ENCODE peak calls at places on chromosomes 3 and 15, in ten cellular contexts. One of them, this sample, is unnamed.

GRCh38 chr3:52524752-52525661 is 8.7 kb downstream of the NT5DC2 start:
- DNase-seq in left ventricle myocardium inferior: peak
- DNase-seq in adrenal gland: peak
- DNase-seq in activated naive CD8-positive, alpha-beta T cell treated with anti-CD3 and anti-CD28 coated beads, Interleukin-2, amount 50 U/mL, for 24 hours: no peak
- DNase-seq in Ammon's horn: no peak
- DNase-seq in stimulated activated CD8-positive, alpha-beta memory T cell treated with anti-CD3 and anti-CD28 coated beads, Interleukin-15, amount 100 ng/mL, for 24 hours: no peak
- DNase-seq in stimulated activated CD4-positive, alpha-beta T cell treated with anti-CD3 and anti-CD28 coated beads, Interleukin-15, amount 100 ng/mL, for 1 hour: no peak
- DNase-seq in CD4-positive, alpha-beta T cell: no peak
- DNase-seq in caudate nucleus: no peak
- DNase-seq in IMR-90: no peak
- DNase-seq in this sample: peak

GRCh38 chr15:95937128-95937528 is 393.4 kb upstream of the NR2F2 start:
- DNase-seq in activated naive CD8-positive, alpha-beta T cell treated with anti-CD3 and anti-CD28 coated beads, Interleukin-2, amount 50 U/mL, for 24 hours: no peak
- DNase-seq in adrenal gland: no peak
- DNase-seq in Ammon's horn: no peak
- DNase-seq in left ventricle myocardium inferior: no peak
- DNase-seq in caudate nucleus: no peak
- DNase-seq in CD4-positive, alpha-beta T cell: no peak
- DNase-seq in IMR-90: peak
- DNase-seq in stimulated activated CD8-positive, alpha-beta memory T cell treated with anti-CD3 and anti-CD28 coated beads, Interleukin-15, amount 100 ng/mL, for 24 hours: no peak
- DNase-seq in stimulated activated CD4-positive, alpha-beta T cell treated with anti-CD3 and anti-CD28 coated beads, Interleukin-15, amount 100 ng/mL, for 1 hour: no peak
- DNase-seq in this sample: no peak

GRCh38 chr15:70936326-70936725 is 43.7 kb downstream of the LRRC49 start:
- DNase-seq in stimulated activated CD4-positive, alpha-beta T cell treated with anti-CD3 and anti-CD28 coated beads, Interleukin-15, amount 100 ng/mL, for 1 hour: no peak
- DNase-seq in Ammon's horn: peak
- DNase-seq in adrenal gland: no peak
- DNase-seq in activated naive CD8-positive, alpha-beta T cell treated with anti-CD3 and anti-CD28 coated beads, Interleukin-2, amount 50 U/mL, for 24 hours: no peak
- DNase-seq in caudate nucleus: no peak
- DNase-seq in CD4-positive, alpha-beta T cell: no peak
- DNase-seq in stimulated activated CD8-positive, alpha-beta memory T cell treated with anti-CD3 and anti-CD28 coated beads, Interleukin-15, amount 100 ng/mL, for 24 hours: no peak
- DNase-seq in IMR-90: peak
- DNase-seq in left ventricle myocardium inferior: no peak
- DNase-seq in this sample: no peak

GRCh38 chr3:136093771-136094170 is 102.4 kb downstream of the MSL2 start:
- DNase-seq in Ammon's horn: no peak
- DNase-seq in left ventricle myocardium inferior: no peak
- DNase-seq in CD4-positive, alpha-beta T cell: no peak
- DNase-seq in stimulated activated CD4-positive, alpha-beta T cell treated with anti-CD3 and anti-CD28 coated beads, Interleukin-15, amount 100 ng/mL, for 1 hour: no peak
- DNase-seq in caudate nucleus: no peak
- DNase-seq in stimulated activated CD8-positive, alpha-beta memory T cell treated with anti-CD3 and anti-CD28 coated beads, Interleukin-15, amount 100 ng/mL, for 24 hours: no peak
- DNase-seq in IMR-90: no peak
- DNase-seq in adrenal gland: no peak
- DNase-seq in activated naive CD8-positive, alpha-beta T cell treated with anti-CD3 and anti-CD28 coated beads, Interleukin-2, amount 50 U/mL, for 24 hours: no peak
- DNase-seq in this sample: no peak

GRCh38 chr3:8607285-8608040 is 37.1 kb downstream of the SSUH2 start:
- DNase-seq in stimulated activated CD8-positive, alpha-beta memory T cell treated with anti-CD3 and anti-CD28 coated beads, Interleukin-15, amount 100 ng/mL, for 24 hours: no peak
- DNase-seq in caudate nucleus: no peak
- DNase-seq in IMR-90: peak
- DNase-seq in CD4-positive, alpha-beta T cell: no peak
- DNase-seq in Ammon's horn: peak
- DNase-seq in stimulated activated CD4-positive, alpha-beta T cell treated with anti-CD3 and anti-CD28 coated beads, Interleukin-15, amount 100 ng/mL, for 1 hour: no peak
- DNase-seq in activated naive CD8-positive, alpha-beta T cell treated with anti-CD3 and anti-CD28 coated beads, Interleukin-2, amount 50 U/mL, for 24 hours: no peak
- DNase-seq in left ventricle myocardium inferior: peak
- DNase-seq in adrenal gland: peak
- DNase-seq in this sample: peak

GRCh38 chr3:13405614-13406013 is 14.5 kb downstream of the NUP210 start:
- DNase-seq in left ventricle myocardium inferior: no peak
- DNase-seq in CD4-positive, alpha-beta T cell: no peak
- DNase-seq in stimulated activated CD8-positive, alpha-beta memory T cell treated with anti-CD3 and anti-CD28 coated beads, Interleukin-15, amount 100 ng/mL, for 24 hours: no peak
- DNase-seq in adrenal gland: no peak
- DNase-seq in Ammon's horn: no peak
- DNase-seq in stimulated activated CD4-positive, alpha-beta T cell treated with anti-CD3 and anti-CD28 coated beads, Interleukin-15, amount 100 ng/mL, for 1 hour: no peak
- DNase-seq in caudate nucleus: no peak
- DNase-seq in activated naive CD8-positive, alpha-beta T cell treated with anti-CD3 and anti-CD28 coated beads, Interleukin-2, amount 50 U/mL, for 24 hours: no peak
- DNase-seq in IMR-90: no peak
- DNase-seq in this sample: no peak

GRCh38 chr3:56303508-56303907 is 164.8 kb downstream of the ERC2 start:
- DNase-seq in IMR-90: peak
- DNase-seq in stimulated activated CD8-positive, alpha-beta memory T cell treated with anti-CD3 and anti-CD28 coated beads, Interleukin-15, amount 100 ng/mL, for 24 hours: no peak
- DNase-seq in activated naive CD8-positive, alpha-beta T cell treated with anti-CD3 and anti-CD28 coated beads, Interleukin-2, amount 50 U/mL, for 24 hours: no peak
- DNase-seq in caudate nucleus: no peak
- DNase-seq in Ammon's horn: peak
- DNase-seq in stimulated activated CD4-positive, alpha-beta T cell treated with anti-CD3 and anti-CD28 coated beads, Interleukin-15, amount 100 ng/mL, for 1 hour: no peak
- DNase-seq in CD4-positive, alpha-beta T cell: no peak
- DNase-seq in left ventricle myocardium inferior: no peak
- DNase-seq in adrenal gland: peak
- DNase-seq in this sample: peak

GRCh38 chr15:74399100-74399499 is 31.7 kb upstream of the CYP11A1 start:
- DNase-seq in stimulated activated CD4-positive, alpha-beta T cell treated with anti-CD3 and anti-CD28 coated beads, Interleukin-15, amount 100 ng/mL, for 1 hour: no peak
- DNase-seq in IMR-90: no peak
- DNase-seq in adrenal gland: no peak
- DNase-seq in activated naive CD8-positive, alpha-beta T cell treated with anti-CD3 and anti-CD28 coated beads, Interleukin-2, amount 50 U/mL, for 24 hours: no peak
- DNase-seq in left ventricle myocardium inferior: no peak
- DNase-seq in Ammon's horn: no peak
- DNase-seq in caudate nucleus: no peak
- DNase-seq in CD4-positive, alpha-beta T cell: no peak
- DNase-seq in stimulated activated CD8-positive, alpha-beta memory T cell treated with anti-CD3 and anti-CD28 coated beads, Interleukin-15, amount 100 ng/mL, for 24 hours: no peak
- DNase-seq in this sample: no peak

GRCh38 chr3:32045091-32045964 is 61.1 kb upstream of the GPD1L start:
- DNase-seq in adrenal gland: peak
- DNase-seq in stimulated activated CD4-positive, alpha-beta T cell treated with anti-CD3 and anti-CD28 coated beads, Interleukin-15, amount 100 ng/mL, for 1 hour: no peak
- DNase-seq in left ventricle myocardium inferior: no peak
- DNase-seq in activated naive CD8-positive, alpha-beta T cell treated with anti-CD3 and anti-CD28 coated beads, Interleukin-2, amount 50 U/mL, for 24 hours: no peak
- DNase-seq in CD4-positive, alpha-beta T cell: no peak
- DNase-seq in caudate nucleus: no peak
- DNase-seq in stimulated activated CD8-positive, alpha-beta memory T cell treated with anti-CD3 and anti-CD28 coated beads, Interleukin-15, amount 100 ng/mL, for 24 hours: no peak
- DNase-seq in IMR-90: peak
- DNase-seq in Ammon's horn: peak
- DNase-seq in this sample: no peak

GRCh38 chr15:69531302-69532027 is 78.8 kb downstream of the RPLP1 start:
- DNase-seq in CD4-positive, alpha-beta T cell: no peak
- DNase-seq in activated naive CD8-positive, alpha-beta T cell treated with anti-CD3 and anti-CD28 coated beads, Interleukin-2, amount 50 U/mL, for 24 hours: no peak
- DNase-seq in stimulated activated CD4-positive, alpha-beta T cell treated with anti-CD3 and anti-CD28 coated beads, Interleukin-15, amount 100 ng/mL, for 1 hour: no peak
- DNase-seq in Ammon's horn: peak
- DNase-seq in left ventricle myocardium inferior: no peak
- DNase-seq in adrenal gland: no peak
- DNase-seq in stimulated activated CD8-positive, alpha-beta memory T cell treated with anti-CD3 and anti-CD28 coated beads, Interleukin-15, amount 100 ng/mL, for 24 hours: no peak
- DNase-seq in caudate nucleus: no peak
- DNase-seq in IMR-90: no peak
- DNase-seq in this sample: no peak

GRCh38 chr15:77033417-77033728 is 37.5 kb downstream of the TSPAN3 start:
- DNase-seq in stimulated activated CD4-positive, alpha-beta T cell treated with anti-CD3 and anti-CD28 coated beads, Interleukin-15, amount 100 ng/mL, for 1 hour: peak
- DNase-seq in stimulated activated CD8-positive, alpha-beta memory T cell treated with anti-CD3 and anti-CD28 coated beads, Interleukin-15, amount 100 ng/mL, for 24 hours: no peak
- DNase-seq in caudate nucleus: no peak
- DNase-seq in IMR-90: no peak
- DNase-seq in left ventricle myocardium inferior: no peak
- DNase-seq in Ammon's horn: no peak
- DNase-seq in adrenal gland: no peak
- DNase-seq in CD4-positive, alpha-beta T cell: no peak
- DNase-seq in activated naive CD8-positive, alpha-beta T cell treated with anti-CD3 and anti-CD28 coated beads, Interleukin-2, amount 50 U/mL, for 24 hours: no peak
- DNase-seq in this sample: no peak

GRCh38 chr3:46695962-46696922 is 2.8 kb upstream of the ALS2CL start:
- DNase-seq in IMR-90: peak
- DNase-seq in left ventricle myocardium inferior: peak
- DNase-seq in adrenal gland: peak
- DNase-seq in stimulated activated CD8-positive, alpha-beta memory T cell treated with anti-CD3 and anti-CD28 coated beads, Interleukin-15, amount 100 ng/mL, for 24 hours: no peak
- DNase-seq in CD4-positive, alpha-beta T cell: no peak
- DNase-seq in caudate nucleus: no peak
- DNase-seq in stimulated activated CD4-positive, alpha-beta T cell treated with anti-CD3 and anti-CD28 coated beads, Interleukin-15, amount 100 ng/mL, for 1 hour: no peak
- DNase-seq in activated naive CD8-positive, alpha-beta T cell treated with anti-CD3 and anti-CD28 coated beads, Interleukin-2, amount 50 U/mL, for 24 hours: no peak
- DNase-seq in Ammon's horn: no peak
- DNase-seq in this sample: peak

GRCh38 chr3:52178537-52178936 is 19.4 kb upstream of the ALAS1 start:
- DNase-seq in stimulated activated CD8-positive, alpha-beta memory T cell treated with anti-CD3 and anti-CD28 coated beads, Interleukin-15, amount 100 ng/mL, for 24 hours: no peak
- DNase-seq in activated naive CD8-positive, alpha-beta T cell treated with anti-CD3 and anti-CD28 coated beads, Interleukin-2, amount 50 U/mL, for 24 hours: no peak
- DNase-seq in left ventricle myocardium inferior: no peak
- DNase-seq in Ammon's horn: no peak
- DNase-seq in IMR-90: no peak
- DNase-seq in caudate nucleus: no peak
- DNase-seq in CD4-positive, alpha-beta T cell: no peak
- DNase-seq in adrenal gland: no peak
- DNase-seq in stimulated activated CD4-positive, alpha-beta T cell treated with anti-CD3 and anti-CD28 coated beads, Interleukin-15, amount 100 ng/mL, for 1 hour: no peak
- DNase-seq in this sample: no peak

GRCh38 chr3:66076861-66077495 is 38.3 kb upstream of the MAGI1 start:
- DNase-seq in caudate nucleus: no peak
- DNase-seq in activated naive CD8-positive, alpha-beta T cell treated with anti-CD3 and anti-CD28 coated beads, Interleukin-2, amount 50 U/mL, for 24 hours: no peak
- DNase-seq in Ammon's horn: no peak
- DNase-seq in stimulated activated CD8-positive, alpha-beta memory T cell treated with anti-CD3 and anti-CD28 coated beads, Interleukin-15, amount 100 ng/mL, for 24 hours: no peak
- DNase-seq in CD4-positive, alpha-beta T cell: no peak
- DNase-seq in stimulated activated CD4-positive, alpha-beta T cell treated with anti-CD3 and anti-CD28 coated beads, Interleukin-15, amount 100 ng/mL, for 1 hour: no peak
- DNase-seq in left ventricle myocardium inferior: no peak
- DNase-seq in IMR-90: peak
- DNase-seq in adrenal gland: no peak
- DNase-seq in this sample: no peak

GRCh38 chr3:50203113-50203852 is 1.8 kb upstream of the SLC38A3 start:
- DNase-seq in Ammon's horn: no peak
- DNase-seq in stimulated activated CD8-positive, alpha-beta memory T cell treated with anti-CD3 and anti-CD28 coated beads, Interleukin-15, amount 100 ng/mL, for 24 hours: no peak
- DNase-seq in adrenal gland: no peak
- DNase-seq in IMR-90: no peak
- DNase-seq in stimulated activated CD4-positive, alpha-beta T cell treated with anti-CD3 and anti-CD28 coated beads, Interleukin-15, amount 100 ng/mL, for 1 hour: no peak
- DNase-seq in activated naive CD8-positive, alpha-beta T cell treated with anti-CD3 and anti-CD28 coated beads, Interleukin-2, amount 50 U/mL, for 24 hours: no peak
- DNase-seq in caudate nucleus: no peak
- DNase-seq in CD4-positive, alpha-beta T cell: no peak
- DNase-seq in left ventricle myocardium inferior: no peak
- DNase-seq in this sample: no peak

GRCh38 chr3:113431811-113432210 is 9.5 kb downstream of the CFAP44 start:
- DNase-seq in Ammon's horn: no peak
- DNase-seq in CD4-positive, alpha-beta T cell: no peak
- DNase-seq in left ventricle myocardium inferior: no peak
- DNase-seq in IMR-90: peak
- DNase-seq in activated naive CD8-positive, alpha-beta T cell treated with anti-CD3 and anti-CD28 coated beads, Interleukin-2, amount 50 U/mL, for 24 hours: no peak
- DNase-seq in adrenal gland: no peak
- DNase-seq in stimulated activated CD4-positive, alpha-beta T cell treated with anti-CD3 and anti-CD28 coated beads, Interleukin-15, amount 100 ng/mL, for 1 hour: no peak
- DNase-seq in caudate nucleus: no peak
- DNase-seq in stimulated activated CD8-positive, alpha-beta memory T cell treated with anti-CD3 and anti-CD28 coated beads, Interleukin-15, amount 100 ng/mL, for 24 hours: no peak
- DNase-seq in this sample: no peak

GRCh38 chr15:101258238-101259144 is 6.6 kb upstream of the CHSY1 start:
- DNase-seq in activated naive CD8-positive, alpha-beta T cell treated with anti-CD3 and anti-CD28 coated beads, Interleukin-2, amount 50 U/mL, for 24 hours: peak
- DNase-seq in CD4-positive, alpha-beta T cell: peak
- DNase-seq in left ventricle myocardium inferior: no peak
- DNase-seq in stimulated activated CD8-positive, alpha-beta memory T cell treated with anti-CD3 and anti-CD28 coated beads, Interleukin-15, amount 100 ng/mL, for 24 hours: no peak
- DNase-seq in stimulated activated CD4-positive, alpha-beta T cell treated with anti-CD3 and anti-CD28 coated beads, Interleukin-15, amount 100 ng/mL, for 1 hour: no peak
- DNase-seq in IMR-90: peak
- DNase-seq in Ammon's horn: peak
- DNase-seq in caudate nucleus: no peak
- DNase-seq in adrenal gland: peak
- DNase-seq in this sample: peak

GRCh38 chr3:187696036-187696435 is 6.3 kb downstream of the RTP2 start:
- DNase-seq in adrenal gland: no peak
- DNase-seq in left ventricle myocardium inferior: no peak
- DNase-seq in CD4-positive, alpha-beta T cell: no peak
- DNase-seq in caudate nucleus: no peak
- DNase-seq in activated naive CD8-positive, alpha-beta T cell treated with anti-CD3 and anti-CD28 coated beads, Interleukin-2, amount 50 U/mL, for 24 hours: no peak
- DNase-seq in stimulated activated CD4-positive, alpha-beta T cell treated with anti-CD3 and anti-CD28 coated beads, Interleukin-15, amount 100 ng/mL, for 1 hour: no peak
- DNase-seq in stimulated activated CD8-positive, alpha-beta memory T cell treated with anti-CD3 and anti-CD28 coated beads, Interleukin-15, amount 100 ng/mL, for 24 hours: no peak
- DNase-seq in IMR-90: no peak
- DNase-seq in Ammon's horn: no peak
- DNase-seq in this sample: no peak

GRCh38 chr15:76153241-76154197 is 93.7 kb downstream of the TMEM266 start:
- DNase-seq in IMR-90: no peak
- DNase-seq in activated naive CD8-positive, alpha-beta T cell treated with anti-CD3 and anti-CD28 coated beads, Interleukin-2, amount 50 U/mL, for 24 hours: no peak
- DNase-seq in caudate nucleus: no peak
- DNase-seq in left ventricle myocardium inferior: no peak
- DNase-seq in CD4-positive, alpha-beta T cell: no peak
- DNase-seq in stimulated activated CD4-positive, alpha-beta T cell treated with anti-CD3 and anti-CD28 coated beads, Interleukin-15, amount 100 ng/mL, for 1 hour: no peak
- DNase-seq in stimulated activated CD8-positive, alpha-beta memory T cell treated with anti-CD3 and anti-CD28 coated beads, Interleukin-15, amount 100 ng/mL, for 24 hours: no peak
- DNase-seq in adrenal gland: no peak
- DNase-seq in Ammon's horn: no peak
- DNase-seq in this sample: no peak

GRCh38 chr15:68332266-68332665 is 54.7 kb downstream of the FEM1B start:
- DNase-seq in stimulated activated CD4-positive, alpha-beta T cell treated with anti-CD3 and anti-CD28 coated beads, Interleukin-15, amount 100 ng/mL, for 1 hour: no peak
- DNase-seq in stimulated activated CD8-positive, alpha-beta memory T cell treated with anti-CD3 and anti-CD28 coated beads, Interleukin-15, amount 100 ng/mL, for 24 hours: no peak
- DNase-seq in IMR-90: no peak
- DNase-seq in Ammon's horn: no peak
- DNase-seq in activated naive CD8-positive, alpha-beta T cell treated with anti-CD3 and anti-CD28 coated beads, Interleukin-2, amount 50 U/mL, for 24 hours: no peak
- DNase-seq in adrenal gland: peak
- DNase-seq in CD4-positive, alpha-beta T cell: no peak
- DNase-seq in caudate nucleus: no peak
- DNase-seq in left ventricle myocardium inferior: no peak
- DNase-seq in this sample: no peak

GRCh38 chr15:66934315-66934930 is 131.0 kb upstream of the SMAD3 start:
- DNase-seq in stimulated activated CD8-positive, alpha-beta memory T cell treated with anti-CD3 and anti-CD28 coated beads, Interleukin-15, amount 100 ng/mL, for 24 hours: no peak
- DNase-seq in left ventricle myocardium inferior: no peak
- DNase-seq in adrenal gland: peak
- DNase-seq in Ammon's horn: no peak
- DNase-seq in activated naive CD8-positive, alpha-beta T cell treated with anti-CD3 and anti-CD28 coated beads, Interleukin-2, amount 50 U/mL, for 24 hours: no peak
- DNase-seq in IMR-90: no peak
- DNase-seq in caudate nucleus: no peak
- DNase-seq in stimulated activated CD4-positive, alpha-beta T cell treated with anti-CD3 and anti-CD28 coated beads, Interleukin-15, amount 100 ng/mL, for 1 hour: no peak
- DNase-seq in CD4-positive, alpha-beta T cell: no peak
- DNase-seq in this sample: no peak

GRCh38 chr3:34212175-34212574 is 413.7 kb downstream of the PDCD6IP start:
- DNase-seq in stimulated activated CD4-positive, alpha-beta T cell treated with anti-CD3 and anti-CD28 coated beads, Interleukin-15, amount 100 ng/mL, for 1 hour: no peak
- DNase-seq in CD4-positive, alpha-beta T cell: no peak
- DNase-seq in adrenal gland: no peak
- DNase-seq in IMR-90: no peak
- DNase-seq in caudate nucleus: no peak
- DNase-seq in stimulated activated CD8-positive, alpha-beta memory T cell treated with anti-CD3 and anti-CD28 coated beads, Interleukin-15, amount 100 ng/mL, for 24 hours: no peak
- DNase-seq in left ventricle myocardium inferior: no peak
- DNase-seq in Ammon's horn: no peak
- DNase-seq in activated naive CD8-positive, alpha-beta T cell treated with anti-CD3 and anti-CD28 coated beads, Interleukin-2, amount 50 U/mL, for 24 hours: no peak
- DNase-seq in this sample: no peak

GRCh38 chr15:80929225-80929624 is 60.4 kb downstream of the MESD start:
- DNase-seq in stimulated activated CD8-positive, alpha-beta memory T cell treated with anti-CD3 and anti-CD28 coated beads, Interleukin-15, amount 100 ng/mL, for 24 hours: no peak
- DNase-seq in caudate nucleus: no peak
- DNase-seq in left ventricle myocardium inferior: no peak
- DNase-seq in CD4-positive, alpha-beta T cell: no peak
- DNase-seq in activated naive CD8-positive, alpha-beta T cell treated with anti-CD3 and anti-CD28 coated beads, Interleukin-2, amount 50 U/mL, for 24 hours: no peak
- DNase-seq in Ammon's horn: no peak
- DNase-seq in IMR-90: peak
- DNase-seq in adrenal gland: no peak
- DNase-seq in stimulated activated CD4-positive, alpha-beta T cell treated with anti-CD3 and anti-CD28 coated beads, Interleukin-15, amount 100 ng/mL, for 1 hour: no peak
- DNase-seq in this sample: no peak

GRCh38 chr3:72012376-72012775 is 227.4 kb upstream of the PROK2 start:
- DNase-seq in IMR-90: no peak
- DNase-seq in caudate nucleus: no peak
- DNase-seq in adrenal gland: no peak
- DNase-seq in activated naive CD8-positive, alpha-beta T cell treated with anti-CD3 and anti-CD28 coated beads, Interleukin-2, amount 50 U/mL, for 24 hours: no peak
- DNase-seq in Ammon's horn: no peak
- DNase-seq in CD4-positive, alpha-beta T cell: no peak
- DNase-seq in left ventricle myocardium inferior: no peak
- DNase-seq in stimulated activated CD8-positive, alpha-beta memory T cell treated with anti-CD3 and anti-CD28 coated beads, Interleukin-15, amount 100 ng/mL, for 24 hours: no peak
- DNase-seq in stimulated activated CD4-positive, alpha-beta T cell treated with anti-CD3 and anti-CD28 coated beads, Interleukin-15, amount 100 ng/mL, for 1 hour: no peak
- DNase-seq in this sample: no peak

GRCh38 chr3:86814918-86815655 is 175.9 kb downstream of the VGLL3 start:
- DNase-seq in caudate nucleus: no peak
- DNase-seq in activated naive CD8-positive, alpha-beta T cell treated with anti-CD3 and anti-CD28 coated beads, Interleukin-2, amount 50 U/mL, for 24 hours: no peak
- DNase-seq in CD4-positive, alpha-beta T cell: no peak
- DNase-seq in left ventricle myocardium inferior: no peak
- DNase-seq in stimulated activated CD4-positive, alpha-beta T cell treated with anti-CD3 and anti-CD28 coated beads, Interleukin-15, amount 100 ng/mL, for 1 hour: no peak
- DNase-seq in adrenal gland: no peak
- DNase-seq in stimulated activated CD8-positive, alpha-beta memory T cell treated with anti-CD3 and anti-CD28 coated beads, Interleukin-15, amount 100 ng/mL, for 24 hours: no peak
- DNase-seq in Ammon's horn: no peak
- DNase-seq in IMR-90: peak
- DNase-seq in this sample: no peak

GRCh38 chr3:13286873-13287272 is 133.2 kb downstream of the NUP210 start:
- DNase-seq in adrenal gland: no peak
- DNase-seq in caudate nucleus: no peak
- DNase-seq in CD4-positive, alpha-beta T cell: no peak
- DNase-seq in stimulated activated CD4-positive, alpha-beta T cell treated with anti-CD3 and anti-CD28 coated beads, Interleukin-15, amount 100 ng/mL, for 1 hour: no peak
- DNase-seq in IMR-90: no peak
- DNase-seq in left ventricle myocardium inferior: no peak
- DNase-seq in activated naive CD8-positive, alpha-beta T cell treated with anti-CD3 and anti-CD28 coated beads, Interleukin-2, amount 50 U/mL, for 24 hours: no peak
- DNase-seq in Ammon's horn: no peak
- DNase-seq in stimulated activated CD8-positive, alpha-beta memory T cell treated with anti-CD3 and anti-CD28 coated beads, Interleukin-15, amount 100 ng/mL, for 24 hours: no peak
- DNase-seq in this sample: no peak

GRCh38 chr3:158121295-158121694 is 11.4 kb downstream of the RSRC1 start:
- DNase-seq in CD4-positive, alpha-beta T cell: no peak
- DNase-seq in IMR-90: no peak
- DNase-seq in caudate nucleus: no peak
- DNase-seq in activated naive CD8-positive, alpha-beta T cell treated with anti-CD3 and anti-CD28 coated beads, Interleukin-2, amount 50 U/mL, for 24 hours: no peak
- DNase-seq in adrenal gland: no peak
- DNase-seq in left ventricle myocardium inferior: no peak
- DNase-seq in stimulated activated CD8-positive, alpha-beta memory T cell treated with anti-CD3 and anti-CD28 coated beads, Interleukin-15, amount 100 ng/mL, for 24 hours: no peak
- DNase-seq in stimulated activated CD4-positive, alpha-beta T cell treated with anti-CD3 and anti-CD28 coated beads, Interleukin-15, amount 100 ng/mL, for 1 hour: no peak
- DNase-seq in Ammon's horn: no peak
- DNase-seq in this sample: no peak

GRCh38 chr3:140505256-140505655 is 172.6 kb upstream of the TRIM42 start:
- DNase-seq in adrenal gland: no peak
- DNase-seq in stimulated activated CD4-positive, alpha-beta T cell treated with anti-CD3 and anti-CD28 coated beads, Interleukin-15, amount 100 ng/mL, for 1 hour: no peak
- DNase-seq in caudate nucleus: no peak
- DNase-seq in CD4-positive, alpha-beta T cell: no peak
- DNase-seq in IMR-90: no peak
- DNase-seq in activated naive CD8-positive, alpha-beta T cell treated with anti-CD3 and anti-CD28 coated beads, Interleukin-2, amount 50 U/mL, for 24 hours: no peak
- DNase-seq in Ammon's horn: peak
- DNase-seq in left ventricle myocardium inferior: no peak
- DNase-seq in stimulated activated CD8-positive, alpha-beta memory T cell treated with anti-CD3 and anti-CD28 coated beads, Interleukin-15, amount 100 ng/mL, for 24 hours: no peak
- DNase-seq in this sample: no peak

This sample was measured in left ventricle myocardium superior.